ENCODE peak calls at places on chromosomes 5 and 9, in six cellular contexts. P is IMR-90, B is fibroblast of lung, T is kidney, N is neuronal stem cell, U is GM23248. M is an unnamed sample.

GRCh38 chr5:142644640-142645361 is 41.1 kb downstream of the FGF1 start:
- DNase-seq in P (peak; percentile 99), B (peak; percentile 97), T (no peak), N (no peak), U (peak; percentile 99), M (no peak)

GRCh38 chr5:57033503-57033902 is 81.6 kb upstream of the MIER3 start:
- DNase-seq in P (no peak), B (no peak), T (no peak), N (no peak), U (no peak), M (no peak)

GRCh38 chr9:133120343-133121199 is 469 bp downstream of the RALGDS start:
- DNase-seq in P (no peak), B (no peak), T (no peak), N (no peak), U (peak; percentile 29), M (peak; percentile 63)

GRCh38 chr5:1010641-1011046 is 2.0 kb downstream of the NKD2 start:
- DNase-seq in P (no peak), B (no peak), T (peak; percentile 49), N (no peak), U (no peak), M (no peak)

GRCh38 chr5:3542158-3542557 is 53.5 kb upstream of the IRX1 start:
- DNase-seq in P (no peak), B (no peak), T (no peak), N (no peak), U (no peak), M (no peak)

GRCh38 chr5:134116291-134116690 is 1.8 kb downstream of the TCF7 start:
- DNase-seq in P (no peak), B (no peak), T (no peak), N (no peak), U (no peak), M (no peak)

GRCh38 chr9:23088932-23089364 is 642.3 kb downstream of the DMRTA1 start:
- DNase-seq in P (no peak), B (no peak), T (peak; percentile 57), N (peak; percentile 33), U (peak; percentile 17), M (peak; percentile 93)

GRCh38 chr5:76025790-76026189 is 57.4 kb upstream of the SV2C start:
- DNase-seq in P (no peak), B (no peak), T (no peak), N (no peak), U (no peak), M (no peak)

GRCh38 chr5:150532161-150532560 is 24.2 kb downstream of the NDST1 start:
- DNase-seq in P (no peak), B (no peak), T (no peak), N (no peak), U (no peak), M (no peak)

GRCh38 chr9:100601216-100601615 is 23.3 kb downstream of the CAVIN4 start:
- DNase-seq in P (peak; percentile 55), B (peak; percentile 54), T (no peak), N (no peak), U (peak; percentile 84), M (peak; percentile 89)

GRCh38 chr5:128378196-128378595 is 159.8 kb downstream of the FBN2 start:
- DNase-seq in P (peak; percentile 28), B (no peak), T (no peak), N (no peak), U (peak; percentile 56), M (no peak)

GRCh38 chr5:176744584-176744965 is 65.8 kb upstream of the UNC5A start:
- DNase-seq in P (no peak), B (peak; percentile 2), T (no peak), N (no peak), U (no peak), M (peak; percentile 72)

GRCh38 chr5:150422075-150422474 is 9.4 kb upstream of the CD74 start:
- DNase-seq in P (no peak), B (no peak), T (no peak), N (no peak), U (no peak), M (peak; percentile 50)

GRCh38 chr9:111232997-111233790 is 96.8 kb downstream of the OR2K2 start:
- DNase-seq in P (no peak), B (peak; percentile 25), T (no peak), N (peak; percentile 30), U (no peak), M (peak; percentile 79)

GRCh38 chr5:38715671-38716070 is 130.1 kb upstream of the OSMR start:
- DNase-seq in P (peak; percentile 2), B (no peak), T (no peak), N (peak; percentile 43), U (peak; percentile 24), M (no peak)

GRCh38 chr5:3195991-3196390 is 399.6 kb upstream of the IRX1 start:
- DNase-seq in P (no peak), B (no peak), T (no peak), N (no peak), U (no peak), M (peak; percentile 71)

GRCh38 chr5:76660360-76660759 is 37.2 kb upstream of the F2RL2 start:
- DNase-seq in P (peak; percentile 13), B (no peak), T (no peak), N (no peak), U (no peak), M (no peak)

GRCh38 chr5:177372534-177372896 is 11.7 kb upstream of the SLC34A1 start:
- DNase-seq in P (no peak), B (no peak), T (no peak), N (no peak), U (no peak), M (no peak)

GRCh38 chr5:82991678-82992323 is 85.4 kb downstream of the TMEM167A start:
- DNase-seq in P (peak; percentile 38), B (peak; percentile 21), T (no peak), N (no peak), U (no peak), M (no peak)

GRCh38 chr5:815449-815848 is 30.9 kb upstream of the ZDHHC11B start:
- DNase-seq in P (no peak), B (no peak), T (no peak), N (no peak), U (no peak), M (no peak)

GRCh38 chr9:21317956-21318923 is 13.1 kb upstream of the IFNA5 start:
- DNase-seq in P (peak; percentile 50), B (peak; percentile 60), T (no peak), N (peak; percentile 29), U (peak; percentile 78), M (peak; percentile 58)

GRCh38 chr9:135901036-135901758 is 6.1 kb downstream of the CAMSAP1 start:
- DNase-seq in P (no peak), B (no peak), T (no peak), N (no peak), U (no peak), M (no peak)

GRCh38 chr5:134561871-134562296 is 36.4 kb downstream of the JADE2 start:
- DNase-seq in P (peak; percentile 74), B (peak; percentile 70), T (peak; percentile 77), N (peak; percentile 33), U (peak; percentile 50), M (peak; percentile 84)

GRCh38 chr9:16769291-16769690 is 101.2 kb downstream of the BNC2 start:
- DNase-seq in P (no peak), B (no peak), T (no peak), N (no peak), U (no peak), M (no peak)
- H3K9ac ChIP-seq in P (no peak overlapping the region), B (no peak overlapping the region), T (no peak overlapping the region), N (no peak overlapping the region), U (no peak overlapping the region), M (no peak overlapping the region)

GRCh38 chr9:81815781-81816180 is 112.4 kb upstream of the SPATA31D4 start:
- DNase-seq in P (no peak), B (no peak), T (no peak), N (no peak), U (no peak), M (peak; percentile 73)
- H3K36me3 ChIP-seq in P (no peaks in the 10 kb centered on the region), B (no peaks in the 10 kb centered on the region), T (no peaks in the 10 kb centered on the region), N (no peaks in the 10 kb centered on the region), U (no peaks in the 10 kb centered on the region), M (no peaks in the 10 kb centered on the region)

GRCh38 chr5:131999041-131999440 is 12.4 kb downstream of the ACSL6 start:
- DNase-seq in P (no peak), B (no peak), T (no peak), N (no peak), U (no peak), M (no peak)

GRCh38 chr5:132001647-132002561 is 9.6 kb downstream of the ACSL6 start:
- DNase-seq in P (peak; percentile 24), B (peak; percentile 8), T (peak; percentile 29), N (no peak), U (peak; percentile 48), M (peak; percentile 70)

GRCh38 chr5:131999991-132000490 is 11.4 kb downstream of the ACSL6 start:
- DNase-seq in P (no peak), B (no peak), T (peak; percentile 35), N (no peak), U (no peak), M (no peak)

GRCh38 chr5:131999471-131999931 is 12.0 kb downstream of the ACSL6 start:
- DNase-seq in P (no peak), B (no peak), T (peak; percentile 66), N (no peak), U (no peak), M (peak; percentile 63)

DNA sequence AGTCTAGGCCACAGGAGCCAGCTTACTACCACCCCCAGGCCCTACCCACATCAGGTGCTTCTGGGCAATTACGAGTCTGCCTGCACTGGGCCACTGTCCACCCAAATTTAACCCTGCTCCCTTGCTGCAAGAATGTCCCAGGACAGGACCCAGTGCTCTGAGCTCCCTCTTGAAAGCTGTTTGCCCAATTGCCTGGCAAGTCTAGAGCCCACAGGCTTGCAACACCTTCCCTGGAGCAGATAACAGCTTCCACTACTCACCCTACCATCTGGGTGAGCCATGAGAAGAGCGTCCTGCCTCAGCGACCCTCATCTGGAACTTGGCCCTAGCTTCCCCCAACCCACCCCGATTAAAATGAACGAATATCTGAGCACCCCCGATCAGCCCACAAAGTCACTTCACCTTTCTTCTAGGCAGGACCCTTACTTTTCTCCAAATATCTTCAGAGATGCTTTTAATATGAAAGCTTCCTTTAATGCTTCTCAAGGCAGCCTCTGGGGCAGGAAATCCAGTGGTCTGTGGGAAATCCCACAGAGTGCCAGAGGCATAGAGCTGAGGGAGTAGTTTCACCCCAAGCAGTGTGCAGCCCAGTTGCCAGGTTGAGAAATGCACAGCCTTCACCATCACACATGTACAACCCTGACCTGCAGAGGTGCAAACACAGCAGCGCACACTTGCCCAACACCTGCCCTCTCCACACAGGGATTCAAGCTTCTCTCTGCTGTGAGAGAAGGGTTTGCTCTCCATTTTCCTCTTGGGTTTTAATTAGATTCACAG is 10.6 kb downstream of the ACSL6 start:
- DNase-seq in P (no peak), B (no peak), T (peak; percentile 13), N (no peak), U (no peak), M (no peak)
- H3K4me3 ChIP-seq in P (no peak overlapping the region), B (no peak overlapping the region), T (no peak overlapping the region), N (no peak overlapping the region), U (no peak overlapping the region), M (no peak overlapping the region)

DNA sequence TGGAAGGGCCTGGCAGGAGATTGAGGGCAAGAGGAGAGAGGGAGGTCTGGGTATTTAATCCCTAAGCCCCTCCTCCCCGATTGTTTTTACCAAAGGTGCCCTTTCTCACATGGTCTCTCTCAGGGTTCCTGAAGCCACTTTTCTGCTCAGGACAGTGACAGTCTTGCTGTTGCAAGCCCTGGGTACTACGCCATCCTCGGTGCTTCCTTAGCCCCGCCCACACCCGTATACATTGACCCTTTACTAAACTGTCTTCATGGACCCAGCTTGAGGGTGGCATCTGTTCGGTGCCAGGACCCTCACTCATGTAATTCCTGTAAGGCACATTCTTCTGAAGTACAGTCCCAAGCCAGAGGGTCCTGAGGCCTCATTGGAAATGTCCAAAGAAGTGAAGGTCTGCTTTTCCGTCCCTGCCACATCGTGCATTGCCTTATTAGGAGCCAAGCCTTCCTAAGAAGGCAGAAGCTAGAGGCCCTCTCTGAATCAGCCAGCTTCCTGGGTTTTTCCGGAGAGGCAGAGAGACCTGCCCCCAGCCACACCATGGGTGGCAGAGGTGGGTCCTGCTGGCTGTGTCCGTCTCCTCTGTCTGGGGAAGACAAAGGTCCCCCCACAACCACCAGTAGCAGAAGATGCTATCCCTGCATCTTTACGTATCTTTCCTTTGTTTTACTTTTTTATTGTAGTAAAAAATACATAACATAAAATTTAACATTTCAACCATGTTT is 1.9 kb upstream of the SH3PXD2B start:
- DNase-seq in P (no peak), B (no peak), T (no peak), N (no peak), U (no peak), M (peak; percentile 51)
- H3K9ac ChIP-seq in P (no peak overlapping the region), B (no peak overlapping the region), T (no peak overlapping the region), N (no peak overlapping the region), U (peak overlapping the region; percentile 88), M (no peak overlapping the region)

M was measured in endodermal cell.